ENCODE peak calls at places on chromosomes 1 and 21, in eight cellular contexts. J is kidney; N is T-helper 2 cell; D is heart right ventricle; T is fibroblast of mammary gland; F is RWPE1; M is AG08396; C is activated naive CD8-positive, alpha-beta T cell treated with anti-CD3 and anti-CD28 coated beads, Interleukin-2, amount 50 U/mL, for 24 hours. Q is an unnamed sample.

GRCh38 chr1:15260418-15261154 is 13.6 kb downstream of the FHAD1 start:
- DNase-seq in F (peak), M (no peak), C (no peak), N (no peak), T (peak), J (no peak), D (no peak), Q (no peak)

GRCh38 chr1:186775031-186775430 is 53.7 kb upstream of the PLA2G4A start:
- DNase-seq in M (no peak), C (no peak), T (no peak), F (no peak), J (no peak), D (no peak), N (no peak), Q (no peak)

GRCh38 chr1:66434096-66434495 is 99.9 kb upstream of the SGIP1 start:
- DNase-seq in T (peak), N (no peak), M (no peak), D (no peak), J (no peak), C (no peak), F (no peak), Q (no peak)

GRCh38 chr21:41709965-41710822 is 56.7 kb downstream of the RIPK4 start:
- DNase-seq in M (no peak), C (no peak), J (peak), T (no peak), F (no peak), N (no peak), D (no peak), Q (no peak)

GRCh38 chr1:172742599-172743500 is 83.9 kb downstream of the FASLG start:
- DNase-seq in M (no peak), T (peak), C (no peak), N (no peak), J (no peak), F (peak), D (no peak), Q (no peak)

GRCh38 chr1:175318633-175319032 is 126.1 kb upstream of the KIAA0040 start:
- DNase-seq in N (no peak), T (no peak), C (no peak), D (no peak), J (no peak), F (no peak), M (no peak), Q (no peak)

GRCh38 chr21:43304206-43304605 is 122.7 kb downstream of the SIK1 start:
- DNase-seq in J (peak), D (no peak), T (no peak), M (no peak), F (no peak), N (no peak), C (no peak), Q (no peak)

GRCh38 chr21:35896060-35896459 is 164.3 kb downstream of the SETD4 start:
- DNase-seq in D (no peak), M (no peak), N (no peak), T (no peak), C (no peak), F (no peak), J (no peak), Q (no peak)

GRCh38 chr1:24898152-24898908 is 31.7 kb downstream of the RUNX3 start:
- DNase-seq in N (no peak), T (peak), D (peak), J (peak), F (peak), C (peak), M (peak), Q (peak)

GRCh38 chr1:50148142-50148923 is 39.6 kb downstream of the ELAVL4 start:
- DNase-seq in M (no peak), D (no peak), T (no peak), F (no peak), J (no peak), N (no peak), C (no peak), Q (no peak)

GRCh38 chr1:10762875-10763274 is 33.6 kb downstream of the CASZ1 start:
- DNase-seq in D (no peak), N (no peak), M (no peak), C (no peak), F (no peak), T (no peak), J (no peak), Q (no peak)

GRCh38 chr1:201140941-201141260 is 13.4 kb downstream of the TMEM9 start:
- DNase-seq in F (no peak), D (no peak), M (no peak), C (no peak), N (no peak), J (no peak), T (no peak), Q (no peak)

GRCh38 chr1:6989506-6990159 is 204.4 kb downstream of the CAMTA1 start:
- DNase-seq in D (no peak), M (no peak), J (no peak), F (no peak), N (no peak), T (no peak), C (no peak), Q (no peak)

GRCh38 chr1:145927916-145928647 is 798 bp upstream of the RBM8A start:
- DNase-seq in D (no peak), C (no peak), J (no peak), N (no peak), T (no peak), F (no peak), M (no peak), Q (no peak)

GRCh38 chr21:33031152-33031551 is 5.4 kb downstream of the OLIG2 start:
- DNase-seq in F (no peak), J (no peak), D (no peak), C (no peak), N (no peak), T (no peak), M (no peak), Q (no peak)

GRCh38 chr1:45172764-45173163 is 33.6 kb downstream of the ZSWIM5 start:
- DNase-seq in M (no peak), D (no peak), J (no peak), C (no peak), N (no peak), F (no peak), T (no peak), Q (no peak)

GRCh38 chr1:84809023-84809422 is 84.0 kb downstream of the LPAR3 start:
- DNase-seq in N (no peak), F (no peak), J (no peak), M (no peak), D (no peak), T (no peak), C (no peak), Q (no peak)

GRCh38 chr1:236287757-236288619 is 6.2 kb upstream of the ERO1B start:
- DNase-seq in M (no peak), D (no peak), F (no peak), T (no peak), J (no peak), C (no peak), N (no peak), Q (no peak)

GRCh38 chr1:112723511-112723839 is 8.3 kb upstream of the PPM1J start:
- DNase-seq in D (no peak), C (no peak), F (no peak), N (no peak), T (no peak), J (no peak), M (no peak), Q (no peak)

GRCh38 chr1:117609471-117609911 is 3.6 kb downstream of the TENT5C start:
- DNase-seq in C (no peak), T (peak), N (no peak), F (no peak), M (peak), J (no peak), D (peak), Q (no peak)

GRCh38 chr1:32741417-32742131 is 39.0 kb upstream of the SYNC start:
- DNase-seq in M (peak), N (no peak), J (no peak), F (peak), D (no peak), C (no peak), T (no peak), Q (no peak)

GRCh38 chr1:162678439-162678838 is 46.2 kb downstream of the DDR2 start:
- DNase-seq in J (no peak), C (no peak), D (peak), N (no peak), M (peak), F (peak), T (peak), Q (no peak)

GRCh38 chr1:62687421-62687902 is 724 bp downstream of the DOCK7 start:
- DNase-seq in D (peak), J (peak), N (no peak), M (peak), F (peak), C (no peak), T (peak), Q (peak)

GRCh38 chr1:58041621-58042020 is 504.9 kb downstream of the OMA1 start:
- DNase-seq in F (peak), T (no peak), D (no peak), N (no peak), J (no peak), C (no peak), M (no peak), Q (no peak)

GRCh38 chr1:172497230-172497629 is 35.7 kb upstream of the SUCO start:
- DNase-seq in D (peak), C (no peak), F (peak), J (no peak), N (no peak), T (no peak), M (peak), Q (no peak)